ENCODE peak calls at places on chromosome 20, in ten cellular contexts. P is GM23338; M is activated T-helper 1 cell treated with anti-CD3 and anti-CD28 coated beads, Interleukin-2, amount 50 U/mL, for 16 hours; I is EH; N is adipocyte; O is NCI-H345; Q is HFFc6; F is caudate nucleus; X is amniotic stem cell; K is posterior cingulate gyrus. H is an unnamed sample.

GRCh38 chr20:50101281-50101680 is 11.7 kb downstream of the UBE2V1 start:
- DNase-seq in P (no peak), M (no peak), I (no peak), N (no peak), O (no peak), Q (no peak), F (no peak), X (no peak), K (no peak), H (no peak)

GRCh38 chr20:63977392-63978276 is 1.8 kb downstream of the SAMD10 start:
- DNase-seq in P (no peak), M (peak; percentile 33), I (peak; percentile 83), N (no peak), O (no peak), Q (peak; percentile 43), F (no peak), X (no peak), K (peak; percentile 78), H (no peak)

GRCh38 chr20:62523473-62524203 is 47.8 kb upstream of the GATA5 start:
- DNase-seq in P (peak; percentile 69), M (peak; percentile 29), I (no peak), N (no peak), O (no peak), Q (no peak), F (no peak), X (no peak), K (no peak), H (peak; percentile 17)

GRCh38 chr20:23889775-23890187 is 10.2 kb upstream of the CST5 start:
- DNase-seq in P (peak; percentile 73), M (no peak), I (peak; percentile 56), N (peak; percentile 74), O (peak; percentile 73), Q (peak; percentile 47), F (no peak), X (peak; percentile 30), K (peak; percentile 87), H (peak; percentile 45)

GRCh38 chr20:63186528-63187316 is 29.2 kb downstream of the YTHDF1 start:
- DNase-seq in P (no peak), M (no peak), I (peak; percentile 23), N (peak; percentile 13), O (no peak), Q (peak; percentile 28), F (no peak), X (no peak), K (no peak), H (no peak)

GRCh38 chr20:21125072-21125848 is 622 bp upstream of the KIZ start:
- DNase-seq in P (peak; percentile 57), M (no peak), I (peak; percentile 70), N (peak; percentile 68), O (peak; percentile 73), Q (peak; percentile 50), F (no peak), X (no peak), K (no peak), H (no peak)

GRCh38 chr20:11912013-11912663 is 5.6 kb upstream of the BTBD3 start:
- DNase-seq in P (peak; percentile 29), M (no peak), I (no peak), N (no peak), O (peak; percentile 23), Q (no peak), F (no peak), X (no peak), K (no peak), H (no peak)

GRCh38 chr20:23436681-23437080 is 2.8 kb upstream of the CSTL1 start:
- DNase-seq in P (no peak), M (no peak), I (no peak), N (no peak), O (no peak), Q (no peak), F (no peak), X (no peak), K (peak; percentile 74), H (no peak)

GRCh38 chr20:44683263-44684046 is 31.7 kb upstream of the CCN5 start:
- DNase-seq in P (peak; percentile 93), M (peak; percentile 34), I (peak; percentile 57), N (peak; percentile 69), O (peak; percentile 80), Q (no peak), F (no peak), X (no peak), K (peak; percentile 86), H (peak; percentile 61)

GRCh38 chr20:12722096-12722495 is 286.7 kb upstream of the SPTLC3 start:
- DNase-seq in P (peak; percentile 14), M (no peak), I (no peak), N (no peak), O (no peak), Q (no peak), F (no peak), X (no peak), K (no peak), H (no peak)

GRCh38 chr20:18019068-18019467 is 38.6 kb downstream of the OVOL2 start:
- DNase-seq in P (peak; percentile 82), M (no peak), I (peak; percentile 27), N (no peak), O (no peak), Q (no peak), F (no peak), X (no peak), K (no peak), H (peak; percentile 52)

GRCh38 chr20:33310327-33310899 is 27.4 kb downstream of the BPIFB1 start:
- DNase-seq in P (no peak), M (no peak), I (no peak), N (no peak), O (no peak), Q (no peak), F (no peak), X (no peak), K (peak; percentile 38), H (no peak)

GRCh38 chr20:2330090-2330695 is 34.4 kb downstream of the TGM3 start:
- DNase-seq in P (no peak), M (no peak), I (no peak), N (no peak), O (peak; percentile 95), Q (no peak), F (no peak), X (no peak), K (no peak), H (no peak)

GRCh38 chr20:25750765-25751696 is 54.4 kb upstream of the ZNF337 start:
- DNase-seq in P (peak; percentile 64), M (peak; percentile 31), I (peak; percentile 57), N (peak; percentile 13), O (peak; percentile 84), Q (peak; percentile 32), F (no peak), X (no peak), K (peak; percentile 86), H (peak; percentile 7)

GRCh38 chr20:4401601-4402000 is 320.1 kb upstream of the PRND start:
- DNase-seq in P (no peak), M (no peak), I (peak; percentile 28), N (peak; percentile 52), O (no peak), Q (peak; percentile 50), F (no peak), X (no peak), K (no peak), H (no peak)

GRCh38 chr20:62662422-62662821 is 20.1 kb downstream of the SLCO4A1 start:
- DNase-seq in P (no peak), M (no peak), I (peak; percentile 87), N (peak; percentile 81), O (no peak), Q (peak; percentile 88), F (no peak), X (peak; percentile 45), K (no peak), H (no peak)

GRCh38 chr20:40657526-40657925 is 31.5 kb downstream of the MAFB start:
- DNase-seq in P (no peak), M (no peak), I (no peak), N (peak; percentile 11), O (no peak), Q (no peak), F (no peak), X (no peak), K (no peak), H (no peak)

GRCh38 chr20:32019156-32019510 is 8.9 kb downstream of the CCM2L start:
- DNase-seq in P (peak; percentile 93), M (no peak), I (peak; percentile 3), N (peak; percentile 20), O (peak; percentile 68), Q (no peak), F (no peak), X (no peak), K (no peak), H (no peak)

GRCh38 chr20:54257090-54257816 is 49.4 kb downstream of the PFDN4 start:
- DNase-seq in P (no peak), M (no peak), I (peak; percentile 54), N (peak; percentile 83), O (no peak), Q (peak; percentile 54), F (no peak), X (no peak), K (no peak), H (no peak)

GRCh38 chr20:36399147-36399968 is 93.2 kb downstream of the DLGAP4 start:
- DNase-seq in P (peak; percentile 98), M (no peak), I (peak; percentile 22), N (peak; percentile 5), O (peak; percentile 23), Q (no peak), F (no peak), X (no peak), K (no peak), H (peak; percentile 94)

GRCh38 chr20:21027569-21027968 is 78.6 kb downstream of the LINC00237 start:
- DNase-seq in P (peak; percentile 87), M (no peak), I (no peak), N (peak; percentile 0), O (peak; percentile 11), Q (peak; percentile 4), F (no peak), X (no peak), K (no peak), H (peak; percentile 72)

GRCh38 chr20:45727044-45727443 is 4.9 kb downstream of the SPINT4 start:
- DNase-seq in P (no peak), M (no peak), I (peak; percentile 4), N (no peak), O (no peak), Q (no peak), F (no peak), X (no peak), K (no peak), H (no peak)

GRCh38 chr20:52083627-52084232 is 107.8 kb downstream of the ZFP64 start:
- DNase-seq in P (peak; percentile 91), M (no peak), I (peak; percentile 73), N (peak; percentile 93), O (peak; percentile 62), Q (peak; percentile 67), F (peak; percentile 9), X (peak; percentile 28), K (no peak), H (peak; percentile 23)

GRCh38 chr20:61297981-61298380 is 45.9 kb downstream of the CDH4 start:
- DNase-seq in P (no peak), M (no peak), I (peak; percentile 3), N (no peak), O (no peak), Q (no peak), F (no peak), X (no peak), K (peak; percentile 86), H (no peak)